ENCODE peak calls at places on chromosomes 12 and 14, in four cellular contexts. O, H, Z and I are unnamed samples.

GRCh38 chr14:50387543-50387942 is 9.1 kb downstream of the CDKL1 start:
- DNase-seq in O (no peak), H (no peak), Z (no peak), I (no peak)

GRCh38 chr14:72060460-72060859 is 128.2 kb downstream of the RGS6 start:
- DNase-seq in O (no peak), H (no peak), Z (no peak), I (no peak)

GRCh38 chr14:73216035-73216434 is 21.3 kb upstream of the PAPLN start:
- DNase-seq in O (no peak), H (no peak), Z (no peak), I (no peak)

GRCh38 chr14:100715332-100715731 is 11.4 kb upstream of the DLK1 start:
- DNase-seq in O (no peak), H (no peak), Z (no peak), I (no peak)

GRCh38 chr14:102375126-102375525 is 12.4 kb downstream of the TECPR2 start:
- DNase-seq in O (no peak), H (no peak), Z (no peak), I (no peak)

GRCh38 chr12:20716985-20717384 is 21.9 kb downstream of the SLCO1C1 start:
- DNase-seq in O (no peak), H (no peak), Z (no peak), I (no peak)

GRCh38 chr14:99579903-99580570 is 24.0 kb downstream of the CCDC85C start:
- DNase-seq in O (no peak), H (peak; percentile 29), Z (peak; percentile 89), I (peak; percentile 53)

GRCh38 chr14:40340708-40341107 is 908.5 kb upstream of the FBXO33 start:
- DNase-seq in O (no peak), H (no peak), Z (no peak), I (no peak)

GRCh38 chr12:2739832-2740641 is 54.7 kb upstream of the FKBP4 start:
- DNase-seq in O (peak; percentile 32), H (no peak), Z (peak; percentile 44), I (no peak)

GRCh38 chr12:56087220-56087619 is 7.3 kb downstream of the ERBB3 start:
- DNase-seq in O (no peak), H (no peak), Z (peak; percentile 45), I (no peak)

GRCh38 chr14:51650721-51651387 is 856 bp upstream of the FRMD6 start:
- DNase-seq in O (no peak), H (peak; percentile 4), Z (peak; percentile 29), I (peak; percentile 53)

GRCh38 chr14:89669209-89669608 is 252.2 kb upstream of the FOXN3 start:
- DNase-seq in O (no peak), H (no peak), Z (no peak), I (no peak)

GRCh38 chr12:2443766-2444165 is 351.0 kb upstream of the FKBP4 start:
- DNase-seq in O (no peak), H (no peak), Z (no peak), I (no peak)

GRCh38 chr14:68952544-68953535 is 26.3 kb downstream of the ACTN1 start:
- DNase-seq in O (no peak), H (no peak), Z (no peak), I (no peak)

GRCh38 chr14:72907886-72908285 is 14.0 kb upstream of the DPF3 start:
- DNase-seq in O (no peak), H (peak; percentile 52), Z (no peak), I (no peak)

GRCh38 chr14:101087614-101088394 is 184.3 kb upstream of the RTL1 start:
- DNase-seq in O (no peak), H (no peak), Z (no peak), I (no peak)

GRCh38 chr12:116881325-116881866 is at the start of gene HRK:
- DNase-seq in O (no peak), H (peak; percentile 44), Z (no peak), I (peak; percentile 70)

GRCh38 chr12:46389130-46389616 is 16.6 kb upstream of the SLC38A2 start:
- DNase-seq in O (no peak), H (no peak), Z (no peak), I (no peak)

DNA sequence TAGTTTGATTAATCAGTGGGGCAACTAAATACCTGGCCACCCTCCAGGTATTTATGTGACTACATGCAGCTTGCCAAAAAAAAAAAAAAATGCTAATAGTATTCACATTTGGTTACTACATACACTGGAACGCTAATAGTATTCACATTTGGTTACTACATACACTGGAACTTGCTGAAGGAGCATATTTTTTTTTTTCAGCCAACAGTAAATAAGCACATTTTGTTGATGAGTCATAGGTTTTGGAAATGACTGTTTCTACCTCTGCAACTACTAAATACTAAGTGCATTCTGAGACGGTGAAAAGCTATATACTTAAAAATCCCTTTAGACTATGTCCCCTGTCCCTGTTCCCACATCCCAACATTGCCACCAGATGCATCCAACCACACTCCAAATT is 1172.3 kb downstream of the LRFN5 start:
- DNase-seq in O (no peak), H (no peak), Z (no peak), I (no peak)
- TF ChIP-seq RNF2 in O (no peak), H (no peak), Z (no peak), I (no peak)

GRCh38 chr12:63966603-63966975 is 122.1 kb downstream of the SRGAP1 start:
- DNase-seq in O (no peak), H (no peak), Z (no peak), I (no peak)

GRCh38 chr12:63967358-63967757 is 122.9 kb downstream of the SRGAP1 start:
- DNase-seq in O (no peak), H (no peak), Z (no peak), I (no peak)

GRCh38 chr12:63965936-63966602 is 121.6 kb downstream of the SRGAP1 start:
- DNase-seq in O (no peak), H (no peak), Z (no peak), I (no peak)

GRCh38 chr12:63968685-63969084 is 124.2 kb downstream of the SRGAP1 start:
- DNase-seq in O (no peak), H (no peak), Z (no peak), I (no peak)

GRCh38 chr12:63967781-63968180 is 123.3 kb downstream of the SRGAP1 start:
- DNase-seq in O (no peak), H (no peak), Z (no peak), I (no peak)
- TF ChIP-seq CEBPB in O (no peak), H (no peak), Z (no peak), I (no peak)

GRCh38 chr12:47602330-47602729 is 103.5 kb downstream of the RPAP3 start:
- DNase-seq in O (no peak), H (no peak), Z (no peak), I (no peak)
- TF ChIP-seq MAFK in O (no peak), H (no peak), Z (no peak), I (no peak)

DNA sequence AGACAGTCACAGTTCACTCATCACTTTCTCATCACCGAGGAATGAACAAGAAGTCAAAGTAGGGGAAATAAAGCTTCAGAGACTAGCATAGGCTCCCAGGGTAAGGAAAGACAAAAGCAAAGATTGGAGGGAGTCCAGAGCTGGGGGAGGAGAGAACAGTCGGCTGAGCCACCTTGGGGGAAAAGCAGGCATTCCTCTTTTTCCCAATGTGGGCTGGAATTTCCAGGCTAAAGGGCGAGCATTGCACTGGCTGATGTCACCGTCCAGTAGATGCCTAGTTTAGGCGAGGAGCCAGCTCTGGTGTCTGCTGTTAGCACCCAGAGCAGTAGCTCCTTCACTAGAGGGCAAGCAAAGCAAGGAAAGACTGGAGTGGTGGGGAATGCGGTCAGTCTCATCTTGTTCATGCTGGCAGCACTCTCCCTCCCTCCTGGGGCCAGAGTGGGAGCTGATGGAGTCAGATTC is 8.5 kb upstream of the KRT75 start:
- DNase-seq in O (no peak), H (no peak), Z (peak; percentile 77), I (peak; percentile 56)
- TF ChIP-seq RNF2 in O (no peak), H (no peak), Z (no peak), I (no peak)

GRCh38 chr12:85948340-85948739 is 74.2 kb downstream of the NTS start:
- DNase-seq in O (no peak), H (no peak), Z (no peak), I (no peak)

GRCh38 chr12:85955127-85955526 is 81.0 kb downstream of the NTS start:
- DNase-seq in O (no peak), H (no peak), Z (no peak), I (no peak)

GRCh38 chr12:85949253-85949652 is 75.2 kb downstream of the NTS start:
- DNase-seq in O (no peak), H (no peak), Z (no peak), I (peak; percentile 36)

GRCh38 chr12:85947286-85947685 is 73.2 kb downstream of the NTS start:
- DNase-seq in O (no peak), H (no peak), Z (no peak), I (no peak)

DNA sequence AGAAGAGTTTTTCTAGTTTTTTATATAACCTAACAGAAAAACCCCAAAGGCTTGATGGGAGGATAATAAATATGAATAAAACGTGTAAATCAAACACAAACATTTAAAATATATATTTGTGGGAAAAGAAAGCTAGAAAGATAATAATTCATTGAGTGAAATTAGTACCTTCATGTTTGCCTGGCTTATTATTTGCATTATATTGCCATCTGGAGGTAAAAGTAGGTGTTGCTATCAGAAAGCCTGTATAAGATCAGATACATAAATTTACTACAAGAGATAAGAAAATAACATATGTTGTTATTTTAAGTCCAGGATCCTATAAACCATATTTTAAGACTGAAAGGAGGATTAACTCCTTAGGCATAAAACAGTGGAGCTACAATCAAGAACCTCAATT is 77.7 kb downstream of the NTS start:
- DNase-seq in O (no peak), H (no peak), Z (peak; percentile 42), I (no peak)
- TF ChIP-seq CEBPB in O (no peak), H (no peak), Z (no peak), I (no peak)

GRCh38 chr12:123531091-123531490 is 2.4 kb downstream of the RILPL1 start:
- DNase-seq in O (no peak), H (no peak), Z (no peak), I (no peak)

GRCh38 chr12:123533672-123534643 is at the start of gene RILPL1:
- DNase-seq in O (peak; percentile 58), H (peak; percentile 96), Z (peak; percentile 77), I (peak; percentile 75)

GRCh38 chr12:123530683-123531082 is 2.8 kb downstream of the RILPL1 start:
- DNase-seq in O (no peak), H (no peak), Z (no peak), I (no peak)

GRCh38 chr12:123532808-123533649 is 490 bp downstream of the RILPL1 start:
- DNase-seq in O (peak; percentile 27), H (peak; percentile 56), Z (peak; percentile 67), I (peak; percentile 77)

GRCh38 chr12:123532021-123532420 is 1.5 kb downstream of the RILPL1 start:
- DNase-seq in O (no peak), H (no peak), Z (no peak), I (no peak)
- TF ChIP-seq MAFK in O (no peak), H (no peak), Z (no peak), I (no peak)

GRCh38 chr12:19527876-19528275 is 88.6 kb downstream of the AEBP2 start:
- DNase-seq in O (no peak), H (no peak), Z (no peak), I (no peak)
- TF ChIP-seq RNF2 in O (no peak), H (no peak), Z (no peak), I (no peak)